ENCODE peak calls at places on chromosomes 5 and 9, in five cellular contexts. V, K, O, U and S are unnamed samples. For H3K36me3, the result is how much of the 10 kb centered on the place peaks cover.

GRCh38 chr9:72460342-72461312 is 60.8 kb upstream of the TMC1 start:
- DNase-seq in U (no peak), O (no peak), V (no peak), K (no peak), S (no peak)

GRCh38 chr5:111853748-111854147 is 96.8 kb upstream of the NREP start:
- DNase-seq in K (no peak), U (no peak), O (no peak), V (no peak), S (no peak)

GRCh38 chr9:35342221-35342620 is 147.7 kb upstream of the RUSC2 start:
- DNase-seq in O (no peak), V (no peak), K (no peak), U (no peak), S (no peak)

GRCh38 chr5:68074048-68074632 is 141.4 kb upstream of the PIK3R1 start:
- DNase-seq in U (no peak), O (peak), K (no peak), V (no peak), S (no peak)

GRCh38 chr9:30982301-30982700 is 1402.1 kb upstream of the ACO1 start:
- DNase-seq in O (no peak), U (no peak), V (no peak), K (no peak), S (no peak)

GRCh38 chr5:35990524-35990923 is 666 bp downstream of the UGT3A1 start:
- DNase-seq in O (no peak), V (no peak), K (no peak), U (no peak), S (peak)

GRCh38 chr5:7047862-7048261 is 334.6 kb downstream of the TENT4A start:
- DNase-seq in K (no peak), V (no peak), U (peak), O (peak), S (no peak)

GRCh38 chr9:108040783-108041182 is 551.2 kb upstream of the KLF4 start:
- DNase-seq in K (no peak), U (no peak), V (no peak), O (peak), S (no peak)

GRCh38 chr9:69134412-69134811 is 39.7 kb upstream of the TJP2 start:
- DNase-seq in U (no peak), V (no peak), O (no peak), K (peak), S (peak)

GRCh38 chr5:138611295-138612220 is 36.4 kb upstream of the HSPA9 start:
- DNase-seq in V (peak), K (peak), U (no peak), O (no peak), S (no peak)

GRCh38 chr9:27198175-27198574 is 89.2 kb downstream of the TEK start:
- DNase-seq in U (no peak), V (no peak), O (no peak), K (no peak), S (peak)

GRCh38 chr9:91954841-91955471 is 4.9 kb upstream of the ROR2 start:
- DNase-seq in U (peak), K (no peak), O (peak), V (peak), S (no peak)

GRCh38 chr5:1899201-1899600 is 16.5 kb upstream of the IRX4 start:
- DNase-seq in V (no peak), K (no peak), U (no peak), O (no peak), S (no peak)

GRCh38 chr9:126000731-126001580 is 253.8 kb downstream of the PBX3 start:
- DNase-seq in K (no peak), V (no peak), O (no peak), U (no peak), S (no peak)

GRCh38 chr9:98777618-98778017 is 18.7 kb downstream of the ANKS6 start:
- DNase-seq in V (no peak), U (no peak), O (no peak), K (no peak), S (no peak)

GRCh38 chr5:100424017-100424416 is 111.2 kb upstream of the FAM174A start:
- DNase-seq in K (no peak), U (no peak), V (no peak), O (no peak), S (no peak)

GRCh38 chr9:133065070-133065388 is 3.2 kb downstream of the CEL start:
- DNase-seq in V (no peak), O (no peak), K (no peak), U (no peak), S (no peak)

GRCh38 chr9:12403721-12404120 is 289.5 kb upstream of the TYRP1 start:
- DNase-seq in O (no peak), K (no peak), U (no peak), V (no peak), S (no peak)

GRCh38 chr9:134339183-134339806 is 13.0 kb downstream of the RXRA start:
- DNase-seq in V (no peak), O (peak), U (no peak), K (no peak), S (no peak)

GRCh38 chr9:98924971-98925820 is 18.5 kb upstream of the COL15A1 start:
- DNase-seq in U (no peak), K (no peak), V (no peak), O (no peak), S (no peak)

GRCh38 chr5:36060516-36060885 is 6.2 kb downstream of the UGT3A2 start:
- DNase-seq in V (no peak), U (no peak), O (no peak), K (no peak), S (no peak)

GRCh38 chr9:2227468-2227867 is 212.3 kb downstream of the SMARCA2 start:
- DNase-seq in U (no peak), V (no peak), O (no peak), K (no peak), S (no peak)

GRCh38 chr9:95143591-95144561 is 173.6 kb downstream of the FANCC start:
- DNase-seq in K (peak), V (no peak), O (peak), U (peak), S (peak)

GRCh38 chr5:66958126-66958983 is 238.2 kb downstream of the CD180 start:
- DNase-seq in V (no peak), O (no peak), U (no peak), K (no peak), S (no peak)

GRCh38 chr9:129398901-129399300 is 220.8 kb upstream of the IER5L start:
- DNase-seq in U (no peak), V (no peak), K (no peak), O (no peak), S (no peak)

GRCh38 chr5:109350537-109351270 is 59.1 kb downstream of the PJA2 start:
- DNase-seq in U (no peak), V (no peak), O (no peak), K (no peak), S (no peak)

GRCh38 chr9:137176302-137177182 is 4.7 kb upstream of the TMEM210 start:
- DNase-seq in O (peak), U (peak), K (no peak), V (no peak), S (no peak)
- H3K36me3 ChIP-seq in O (under half), U (under half), K (under half), V (under half), S (under half)

GRCh38 chr9:3526166-3526902 is 533 bp upstream of the RFX3 start:
- DNase-seq in K (peak), U (peak), V (peak), O (peak), S (peak)
- TF ChIP-seq EP300 in K (no peak), U (no peak), V (no peak), O (no peak), S (no peak)

GRCh38 chr9:124282442-124283231 is 24.9 kb downstream of the NEK6 start:
- DNase-seq in V (no peak), O (peak), U (peak), K (no peak), S (no peak)

GRCh38 chr9:124284940-124285441 is 27.2 kb downstream of the NEK6 start:
- DNase-seq in V (no peak), K (no peak), U (no peak), O (no peak), S (no peak)

GRCh38 chr9:124281934-124282351 is 24.2 kb downstream of the NEK6 start:
- DNase-seq in K (no peak), U (peak), V (no peak), O (peak), S (no peak)

GRCh38 chr9:124284237-124284831 is 26.6 kb downstream of the NEK6 start:
- DNase-seq in U (peak), V (no peak), K (no peak), O (no peak), S (no peak)

DNA sequence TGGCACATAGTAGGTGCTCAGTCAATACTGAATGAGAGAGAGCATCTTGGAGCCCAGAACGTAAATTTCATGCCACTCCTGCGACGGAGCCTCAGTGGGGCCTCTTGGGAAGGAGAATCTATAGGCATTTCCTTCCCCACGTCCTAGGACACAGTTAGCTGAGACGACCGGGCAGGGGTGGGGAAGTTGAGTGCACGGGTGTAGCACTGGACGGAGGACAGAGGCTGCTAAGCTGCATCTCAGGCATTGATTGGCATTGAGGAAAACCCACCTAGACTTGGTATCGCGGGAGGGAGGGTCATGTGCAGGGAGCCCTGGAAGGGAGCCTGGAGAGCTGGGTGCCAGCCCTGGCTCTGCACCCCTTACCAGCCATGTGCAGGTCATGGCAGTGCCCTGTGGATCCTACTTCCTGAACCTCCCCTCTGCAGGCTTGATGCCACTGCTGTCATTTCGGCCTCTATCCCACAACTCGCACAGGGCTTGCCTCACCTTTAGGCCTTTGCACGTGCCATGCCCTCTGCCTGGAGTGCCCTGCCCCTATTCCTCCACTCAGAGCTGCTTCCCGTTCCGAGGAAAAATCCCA is 25.6 kb downstream of the NEK6 start:
- DNase-seq in U (no peak), V (no peak), K (no peak), O (no peak), S (no peak)
- H3K36me3 ChIP-seq in U (under half), V (under half), K (under half), O (under half), S (under half)

GRCh38 chr5:83076742-83077661 is at the start of the genes TMEM167A and XRCC4:
- DNase-seq in U (peak), V (peak), K (peak), O (peak), S (peak)

GRCh38 chr5:83082750-83083149 is 5.4 kb downstream of the XRCC4 start:
- DNase-seq in O (no peak), V (no peak), U (no peak), K (no peak), S (no peak)

GRCh38 chr5:83072946-83073345 is 4.2 kb downstream of the TMEM167A start:
- DNase-seq in V (no peak), K (no peak), O (no peak), U (no peak), S (no peak)

GRCh38 chr5:83077662-83078261 is 415 bp downstream of the XRCC4 start:
- DNase-seq in U (peak), V (peak), O (no peak), K (no peak), S (no peak)
- TF ChIP-seq EP300 in U (no peak), V (no peak), O (peak), K (no peak), S (no peak)